ENCODE peak calls at places on chromosome 5, in ten cellular contexts. One of them, this sample, is unnamed.

GRCh38 chr5:123754167-123754840 is 242.3 kb downstream of the CSNK1G3 start:
- DNase-seq in adrenal gland: no peak
- DNase-seq in H9: no peak
- DNase-seq in sigmoid colon: no peak
- DNase-seq in IMR-90: peak
- DNase-seq in stomach: no peak
- DNase-seq in CD8-positive, alpha-beta T cell: no peak
- DNase-seq in lower leg skin: no peak
- DNase-seq in activated B cell treated with CpG ODN at 0.5 μM for 24 hours: no peak
- DNase-seq in mucosa of descending colon: no peak
- DNase-seq in this sample: no peak

GRCh38 chr5:126863402-126863801 is 86.5 kb downstream of the LMNB1 start:
- DNase-seq in IMR-90: no peak
- DNase-seq in stomach: no peak
- DNase-seq in sigmoid colon: no peak
- DNase-seq in CD8-positive, alpha-beta T cell: no peak
- DNase-seq in H9: no peak
- DNase-seq in lower leg skin: no peak
- DNase-seq in activated B cell treated with CpG ODN at 0.5 μM for 24 hours: no peak
- DNase-seq in adrenal gland: no peak
- DNase-seq in mucosa of descending colon: no peak
- DNase-seq in this sample: no peak

GRCh38 chr5:6125781-6126180 is 252.6 kb downstream of the MED10 start:
- DNase-seq in CD8-positive, alpha-beta T cell: no peak
- DNase-seq in H9: no peak
- DNase-seq in mucosa of descending colon: no peak
- DNase-seq in stomach: no peak
- DNase-seq in adrenal gland: no peak
- DNase-seq in sigmoid colon: no peak
- DNase-seq in activated B cell treated with CpG ODN at 0.5 μM for 24 hours: no peak
- DNase-seq in IMR-90: no peak
- DNase-seq in lower leg skin: no peak
- DNase-seq in this sample: no peak

GRCh38 chr5:65151632-65152031 is 330.1 kb downstream of the ADAMTS6 start:
- DNase-seq in activated B cell treated with CpG ODN at 0.5 μM for 24 hours: no peak
- DNase-seq in mucosa of descending colon: no peak
- DNase-seq in H9: no peak
- DNase-seq in IMR-90: peak
- DNase-seq in adrenal gland: peak
- DNase-seq in sigmoid colon: no peak
- DNase-seq in lower leg skin: no peak
- DNase-seq in CD8-positive, alpha-beta T cell: no peak
- DNase-seq in stomach: no peak
- DNase-seq in this sample: no peak

GRCh38 chr5:155098433-155098832 is 84.9 kb downstream of the KIF4B start:
- DNase-seq in IMR-90: no peak
- DNase-seq in lower leg skin: no peak
- DNase-seq in sigmoid colon: no peak
- DNase-seq in stomach: no peak
- DNase-seq in H9: no peak
- DNase-seq in mucosa of descending colon: no peak
- DNase-seq in adrenal gland: no peak
- DNase-seq in CD8-positive, alpha-beta T cell: no peak
- DNase-seq in activated B cell treated with CpG ODN at 0.5 μM for 24 hours: no peak
- DNase-seq in this sample: no peak

GRCh38 chr5:83567741-83568530 is 96.4 kb downstream of the VCAN start:
- DNase-seq in activated B cell treated with CpG ODN at 0.5 μM for 24 hours: no peak
- DNase-seq in adrenal gland: no peak
- DNase-seq in H9: no peak
- DNase-seq in CD8-positive, alpha-beta T cell: no peak
- DNase-seq in sigmoid colon: no peak
- DNase-seq in mucosa of descending colon: no peak
- DNase-seq in IMR-90: peak
- DNase-seq in stomach: no peak
- DNase-seq in lower leg skin: no peak
- DNase-seq in this sample: no peak

GRCh38 chr5:93062548-93062947 is 518.5 kb downstream of the NR2F1-AS1 start:
- DNase-seq in sigmoid colon: no peak
- DNase-seq in IMR-90: no peak
- DNase-seq in stomach: no peak
- DNase-seq in H9: no peak
- DNase-seq in adrenal gland: no peak
- DNase-seq in lower leg skin: no peak
- DNase-seq in activated B cell treated with CpG ODN at 0.5 μM for 24 hours: no peak
- DNase-seq in CD8-positive, alpha-beta T cell: no peak
- DNase-seq in mucosa of descending colon: no peak
- DNase-seq in this sample: no peak

GRCh38 chr5:149024477-149024876 is 38.4 kb downstream of the SH3TC2 start:
- DNase-seq in activated B cell treated with CpG ODN at 0.5 μM for 24 hours: no peak
- DNase-seq in IMR-90: peak
- DNase-seq in sigmoid colon: no peak
- DNase-seq in adrenal gland: no peak
- DNase-seq in H9: no peak
- DNase-seq in lower leg skin: no peak
- DNase-seq in CD8-positive, alpha-beta T cell: no peak
- DNase-seq in mucosa of descending colon: no peak
- DNase-seq in stomach: no peak
- DNase-seq in this sample: no peak

GRCh38 chr5:39208471-39208870 is 10.9 kb downstream of the FYB1 start:
- DNase-seq in H9: no peak
- DNase-seq in mucosa of descending colon: no peak
- DNase-seq in adrenal gland: no peak
- DNase-seq in IMR-90: no peak
- DNase-seq in lower leg skin: no peak
- DNase-seq in sigmoid colon: no peak
- DNase-seq in CD8-positive, alpha-beta T cell: no peak
- DNase-seq in stomach: no peak
- DNase-seq in activated B cell treated with CpG ODN at 0.5 μM for 24 hours: no peak
- DNase-seq in this sample: no peak

GRCh38 chr5:60435808-60436207 is 264.2 kb downstream of the DEPDC1B start:
- DNase-seq in lower leg skin: no peak
- DNase-seq in CD8-positive, alpha-beta T cell: no peak
- DNase-seq in activated B cell treated with CpG ODN at 0.5 μM for 24 hours: no peak
- DNase-seq in IMR-90: no peak
- DNase-seq in H9: no peak
- DNase-seq in stomach: no peak
- DNase-seq in mucosa of descending colon: no peak
- DNase-seq in sigmoid colon: no peak
- DNase-seq in adrenal gland: no peak
- DNase-seq in this sample: no peak

GRCh38 chr5:41871866-41872265 is 1.6 kb upstream of the OXCT1 start:
- DNase-seq in sigmoid colon: no peak
- DNase-seq in lower leg skin: no peak
- DNase-seq in adrenal gland: peak
- DNase-seq in stomach: peak
- DNase-seq in mucosa of descending colon: no peak
- DNase-seq in activated B cell treated with CpG ODN at 0.5 μM for 24 hours: no peak
- DNase-seq in H9: no peak
- DNase-seq in IMR-90: peak
- DNase-seq in CD8-positive, alpha-beta T cell: no peak
- DNase-seq in this sample: no peak

GRCh38 chr5:107670927-107671741 is at the start of gene EFNA5:
- DNase-seq in lower leg skin: peak
- DNase-seq in adrenal gland: peak
- DNase-seq in activated B cell treated with CpG ODN at 0.5 μM for 24 hours: no peak
- DNase-seq in stomach: peak
- DNase-seq in H9: peak
- DNase-seq in CD8-positive, alpha-beta T cell: no peak
- DNase-seq in sigmoid colon: peak
- DNase-seq in IMR-90: peak
- DNase-seq in mucosa of descending colon: peak
- DNase-seq in this sample: peak

GRCh38 chr5:124301850-124302249 is 444.6 kb downstream of the ZNF608 start:
- DNase-seq in CD8-positive, alpha-beta T cell: no peak
- DNase-seq in adrenal gland: no peak
- DNase-seq in IMR-90: peak
- DNase-seq in stomach: no peak
- DNase-seq in sigmoid colon: no peak
- DNase-seq in mucosa of descending colon: no peak
- DNase-seq in H9: no peak
- DNase-seq in activated B cell treated with CpG ODN at 0.5 μM for 24 hours: no peak
- DNase-seq in lower leg skin: no peak
- DNase-seq in this sample: no peak

GRCh38 chr5:140965905-140966292 is 377 bp upstream of the PCDHAC2 start:
- DNase-seq in activated B cell treated with CpG ODN at 0.5 μM for 24 hours: no peak
- DNase-seq in sigmoid colon: no peak
- DNase-seq in CD8-positive, alpha-beta T cell: no peak
- DNase-seq in lower leg skin: no peak
- DNase-seq in IMR-90: no peak
- DNase-seq in stomach: no peak
- DNase-seq in H9: no peak
- DNase-seq in adrenal gland: no peak
- DNase-seq in mucosa of descending colon: no peak
- DNase-seq in this sample: no peak

GRCh38 chr5:127311349-127311748 is 20.8 kb downstream of the MEGF10 start:
- DNase-seq in stomach: no peak
- DNase-seq in lower leg skin: no peak
- DNase-seq in CD8-positive, alpha-beta T cell: no peak
- DNase-seq in mucosa of descending colon: no peak
- DNase-seq in activated B cell treated with CpG ODN at 0.5 μM for 24 hours: no peak
- DNase-seq in H9: no peak
- DNase-seq in sigmoid colon: no peak
- DNase-seq in adrenal gland: no peak
- DNase-seq in IMR-90: no peak
- DNase-seq in this sample: no peak

GRCh38 chr5:173329370-173330150 is 1.3 kb upstream of the STC2 start:
- DNase-seq in sigmoid colon: no peak
- DNase-seq in IMR-90: no peak
- DNase-seq in lower leg skin: peak
- DNase-seq in CD8-positive, alpha-beta T cell: no peak
- DNase-seq in activated B cell treated with CpG ODN at 0.5 μM for 24 hours: no peak
- DNase-seq in H9: peak
- DNase-seq in adrenal gland: no peak
- DNase-seq in stomach: no peak
- DNase-seq in mucosa of descending colon: no peak
- DNase-seq in this sample: no peak
- TF ChIP-seq CTCF in sigmoid colon: no peak
- TF ChIP-seq CTCF in IMR-90: no peak
- TF ChIP-seq CTCF in lower leg skin: no peak
- TF ChIP-seq CTCF in CD8-positive, alpha-beta T cell: no peak
- TF ChIP-seq CTCF in activated B cell treated with CpG ODN at 0.5 μM for 24 hours: no peak
- TF ChIP-seq CTCF in H9: peak
- TF ChIP-seq CTCF in adrenal gland: no peak
- TF ChIP-seq CTCF in stomach: no peak
- TF ChIP-seq CTCF in mucosa of descending colon: no peak
- TF ChIP-seq CTCF in this sample: no peak

GRCh38 chr5:17217421-17218352 is at the start of gene BASP1:
- DNase-seq in sigmoid colon: peak
- DNase-seq in CD8-positive, alpha-beta T cell: no peak
- DNase-seq in adrenal gland: peak
- DNase-seq in IMR-90: peak
- DNase-seq in stomach: peak
- DNase-seq in mucosa of descending colon: peak
- DNase-seq in activated B cell treated with CpG ODN at 0.5 μM for 24 hours: peak
- DNase-seq in lower leg skin: peak
- DNase-seq in H9: peak
- DNase-seq in this sample: peak
- TF ChIP-seq CTCF in sigmoid colon: no peak
- TF ChIP-seq CTCF in CD8-positive, alpha-beta T cell: no peak
- TF ChIP-seq CTCF in adrenal gland: no peak
- TF ChIP-seq CTCF in IMR-90: no peak
- TF ChIP-seq CTCF in stomach: no peak
- TF ChIP-seq CTCF in mucosa of descending colon: no peak
- TF ChIP-seq CTCF in activated B cell treated with CpG ODN at 0.5 μM for 24 hours: no peak
- TF ChIP-seq CTCF in lower leg skin: no peak
- TF ChIP-seq CTCF in H9: no peak
- TF ChIP-seq CTCF in this sample: no peak

DNA sequence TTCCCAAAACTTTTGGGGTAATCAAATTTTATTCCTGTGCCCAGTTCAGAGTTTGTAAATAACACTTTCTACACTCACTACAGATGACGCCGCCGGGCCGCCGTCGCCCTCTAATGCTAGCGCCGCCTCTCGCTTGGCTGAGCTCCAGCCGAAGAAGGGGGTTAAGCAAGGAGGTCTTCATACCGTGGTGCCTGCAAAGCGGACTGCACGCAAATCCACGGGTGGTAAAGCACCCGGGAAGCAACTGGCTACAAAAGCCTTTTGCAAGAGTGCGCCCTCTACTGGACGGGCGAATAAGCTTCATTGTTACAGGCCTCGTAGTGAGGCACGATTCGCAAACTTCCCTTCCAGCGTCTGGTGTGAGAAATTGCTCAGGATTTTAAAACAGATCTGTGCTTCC is 280.4 kb downstream of the MEF2C start:
- DNase-seq in sigmoid colon: no peak
- DNase-seq in H9: no peak
- DNase-seq in IMR-90: no peak
- DNase-seq in lower leg skin: no peak
- DNase-seq in CD8-positive, alpha-beta T cell: no peak
- DNase-seq in activated B cell treated with CpG ODN at 0.5 μM for 24 hours: no peak
- DNase-seq in stomach: no peak
- DNase-seq in adrenal gland: no peak
- DNase-seq in mucosa of descending colon: no peak
- DNase-seq in this sample: no peak
- TF ChIP-seq CTCF in sigmoid colon: no peak
- TF ChIP-seq CTCF in H9: peak
- TF ChIP-seq CTCF in IMR-90: no peak
- TF ChIP-seq CTCF in lower leg skin: no peak
- TF ChIP-seq CTCF in CD8-positive, alpha-beta T cell: peak
- TF ChIP-seq CTCF in activated B cell treated with CpG ODN at 0.5 μM for 24 hours: no peak
- TF ChIP-seq CTCF in stomach: no peak
- TF ChIP-seq CTCF in adrenal gland: no peak
- TF ChIP-seq CTCF in mucosa of descending colon: no peak
- TF ChIP-seq CTCF in this sample: peak

GRCh38 chr5:44605926-44606325 is 202.8 kb upstream of the MRPS30 start:
- DNase-seq in CD8-positive, alpha-beta T cell: no peak
- DNase-seq in adrenal gland: no peak
- DNase-seq in lower leg skin: no peak
- DNase-seq in H9: no peak
- DNase-seq in activated B cell treated with CpG ODN at 0.5 μM for 24 hours: no peak
- DNase-seq in stomach: no peak
- DNase-seq in mucosa of descending colon: no peak
- DNase-seq in sigmoid colon: no peak
- DNase-seq in IMR-90: no peak
- DNase-seq in this sample: no peak

DNA sequence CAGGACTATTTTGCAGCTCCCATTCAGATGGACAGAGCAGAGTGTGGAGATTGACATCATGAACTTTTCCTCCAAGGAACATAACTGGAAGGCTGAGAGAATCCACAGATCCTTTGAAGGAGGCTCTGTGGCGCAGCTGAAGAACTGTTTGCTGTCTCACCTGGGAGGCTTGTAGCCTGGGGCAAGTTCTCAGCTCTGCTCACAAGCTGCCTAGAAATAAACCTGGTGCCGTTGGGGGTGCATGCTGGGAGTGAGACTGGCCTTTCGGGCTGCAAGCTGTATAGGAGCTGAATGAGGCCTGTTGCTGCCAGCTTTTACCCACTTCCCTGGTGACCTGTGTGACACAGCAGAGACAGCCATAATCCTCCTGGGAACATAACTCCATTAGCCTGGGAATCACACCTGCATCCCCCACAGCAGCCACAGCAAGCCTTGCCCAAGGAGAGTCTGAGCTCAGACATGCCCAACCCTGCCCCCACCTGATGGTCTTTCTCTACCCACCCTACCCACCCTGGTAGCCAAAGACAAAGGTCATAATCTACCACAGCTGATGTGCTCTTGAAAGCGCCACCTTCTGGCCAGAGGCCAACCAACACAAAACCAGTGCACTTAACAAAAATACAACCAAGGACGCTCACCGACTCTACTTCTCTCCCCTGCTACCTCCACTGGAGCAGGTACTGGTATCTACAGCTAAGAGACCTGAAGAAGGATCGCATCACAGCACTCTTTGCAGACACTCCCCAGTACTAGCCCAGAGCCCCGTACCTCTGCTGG is 205.1 kb upstream of the MRPS30 start:
- DNase-seq in H9: peak
- DNase-seq in sigmoid colon: no peak
- DNase-seq in mucosa of descending colon: no peak
- DNase-seq in CD8-positive, alpha-beta T cell: no peak
- DNase-seq in adrenal gland: no peak
- DNase-seq in activated B cell treated with CpG ODN at 0.5 μM for 24 hours: no peak
- DNase-seq in IMR-90: no peak
- DNase-seq in stomach: no peak
- DNase-seq in lower leg skin: no peak
- DNase-seq in this sample: no peak
- TF ChIP-seq CTCF in H9: peak
- TF ChIP-seq CTCF in sigmoid colon: no peak
- TF ChIP-seq CTCF in mucosa of descending colon: no peak
- TF ChIP-seq CTCF in CD8-positive, alpha-beta T cell: no peak
- TF ChIP-seq CTCF in adrenal gland: no peak
- TF ChIP-seq CTCF in activated B cell treated with CpG ODN at 0.5 μM for 24 hours: no peak
- TF ChIP-seq CTCF in IMR-90: no peak
- TF ChIP-seq CTCF in stomach: no peak
- TF ChIP-seq CTCF in lower leg skin: no peak
- TF ChIP-seq CTCF in this sample: no peak

This sample was measured in type B pancreatic cell.